ENCODE peak calls at places on chromosomes 16 and 17, in seven cellular contexts. W is choroid plexus epithelial cell, T is cardiac muscle cell, H is gastrocnemius medialis, S is cardiac fibroblast, Z is BE2C, U is right lobe of liver. M is an unnamed sample.
A peak's percentile ranks its signal among the peaks of the same experiment; 100 is the strongest.

GRCh38 chr17:59963738-59964454 is 644 bp downstream of the RNFT1 start:
- DNase-seq in W (peak; percentile 73), T (peak; percentile 58), H (peak; percentile 66), S (peak; percentile 56), Z (peak; percentile 24), U (peak; percentile 48), M (peak; percentile 80)

GRCh38 chr16:79628501-79628975 is 28.0 kb upstream of the MAF start:
- DNase-seq in W (peak; percentile 94), T (peak; percentile 9), H (no peak), S (no peak), Z (no peak), U (no peak), M (peak; percentile 69)

GRCh38 chr17:31373150-31374082 is 18.1 kb upstream of the RAB11FIP4 start:
- DNase-seq in W (peak; percentile 86), T (peak; percentile 81), H (no peak), S (peak; percentile 85), Z (no peak), U (no peak), M (peak; percentile 68)

GRCh38 chr16:57960826-57961472 is 10.0 kb downstream of the CNGB1 start:
- DNase-seq in W (no peak), T (no peak), H (no peak), S (no peak), Z (no peak), U (no peak), M (no peak)

GRCh38 chr16:87040169-87041117 is 276.7 kb downstream of the C16orf95 start:
- DNase-seq in W (no peak), T (no peak), H (no peak), S (no peak), Z (no peak), U (no peak), M (no peak)

GRCh38 chr17:37742114-37742761 is 2.6 kb downstream of the HNF1B start:
- DNase-seq in W (no peak), T (no peak), H (no peak), S (no peak), Z (no peak), U (peak; percentile 29), M (peak; percentile 13)

GRCh38 chr17:21303441-21304065 is 19.0 kb downstream of the MAP2K3 start:
- DNase-seq in W (no peak), T (no peak), H (peak; percentile 5), S (no peak), Z (no peak), U (no peak), M (no peak)

GRCh38 chr16:31177136-31177535 is 2.8 kb upstream of the FUS start:
- DNase-seq in W (peak; percentile 33), T (no peak), H (no peak), S (peak; percentile 37), Z (no peak), U (no peak), M (no peak)

GRCh38 chr16:53664724-53665345 is 38.8 kb downstream of the RPGRIP1L start:
- DNase-seq in W (peak; percentile 68), T (peak; percentile 91), H (no peak), S (peak; percentile 82), Z (no peak), U (no peak), M (peak; percentile 91)

GRCh38 chr17:42781639-42782401 is 1.4 kb downstream of the WNK4 start:
- DNase-seq in W (no peak), T (no peak), H (no peak), S (peak; percentile 46), Z (no peak), U (no peak), M (no peak)

GRCh38 chr17:13421581-13421980 is 180.1 kb downstream of the HS3ST3A1 start:
- DNase-seq in W (no peak), T (no peak), H (no peak), S (no peak), Z (no peak), U (no peak), M (no peak)

GRCh38 chr16:49862694-49863093 is 6.8 kb upstream of the ZNF423 start:
- DNase-seq in W (no peak), T (no peak), H (no peak), S (no peak), Z (no peak), U (no peak), M (no peak)

DNA sequence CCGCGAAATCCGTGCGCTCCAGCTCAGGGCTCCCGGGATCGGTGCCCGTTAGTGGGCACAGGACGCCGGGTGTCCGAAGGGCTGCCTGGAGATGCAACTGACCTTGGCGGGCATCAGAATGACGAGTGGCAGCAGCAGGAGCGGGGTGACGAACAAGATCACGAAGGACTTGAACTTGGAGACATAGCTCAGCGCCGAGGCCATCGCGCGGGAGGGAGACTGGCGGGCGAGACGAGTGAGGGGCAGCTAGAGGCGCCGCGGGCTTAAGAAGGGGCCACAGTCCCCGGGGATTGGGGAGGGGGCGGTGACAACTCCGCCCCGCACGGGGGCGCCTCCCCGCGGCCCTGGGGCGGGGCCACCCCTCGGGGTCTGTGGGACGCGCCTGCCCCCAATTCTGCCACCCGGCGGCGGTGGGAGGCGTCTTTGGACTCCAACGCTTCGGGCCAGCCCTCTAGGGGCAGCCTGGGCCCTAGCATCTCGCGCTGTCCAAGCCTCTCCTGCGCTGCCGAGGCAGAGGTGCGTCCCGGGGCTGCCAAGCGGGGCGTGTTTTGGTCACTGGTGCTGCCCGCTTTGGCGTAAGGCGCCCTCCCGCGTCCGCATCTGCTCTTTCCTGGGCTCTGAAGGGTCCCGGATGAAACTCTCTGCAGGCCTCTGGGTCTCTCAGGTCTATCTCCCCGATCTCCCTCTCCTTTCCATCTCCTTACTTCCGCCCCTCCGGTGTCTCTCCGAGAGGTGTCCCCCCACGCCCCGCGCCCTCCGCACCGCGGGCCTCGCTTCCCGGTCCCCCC is at the start of gene SLC13A5:
- DNase-seq in W (peak; percentile 15), T (peak; percentile 41), H (no peak), S (peak; percentile 16), Z (peak; percentile 11), U (peak; percentile 93), M (peak; percentile 21)
- H3K4me3 ChIP-seq in W (peak within 1 kb of the TSS; percentile 14), T (peak within 1 kb of the TSS; percentile 18), H (peak within 1 kb of the TSS; percentile 46), S (peak within 1 kb of the TSS; percentile 15), Z (no peak within 1 kb of the TSS), U (peak within 1 kb of the TSS; percentile 58), M (peak within 1 kb of the TSS; percentile 43)

GRCh38 chr17:75073618-75074047 is 14.1 kb upstream of the SLC16A5 start:
- DNase-seq in W (no peak), T (no peak), H (peak; percentile 50), S (no peak), Z (no peak), U (no peak), M (peak; percentile 71)

GRCh38 chr17:75065562-75066151 is 18.6 kb downstream of the KCTD2 start:
- DNase-seq in W (peak; percentile 63), T (no peak), H (no peak), S (no peak), Z (no peak), U (no peak), M (no peak)

GRCh38 chr17:75068750-75069149 is 19.0 kb upstream of the SLC16A5 start:
- DNase-seq in W (no peak), T (no peak), H (no peak), S (no peak), Z (no peak), U (no peak), M (no peak)

GRCh38 chr17:75067856-75068255 is 19.9 kb upstream of the SLC16A5 start:
- DNase-seq in W (no peak), T (no peak), H (no peak), S (no peak), Z (no peak), U (no peak), M (no peak)

GRCh38 chr17:75069783-75070182 is 18.0 kb upstream of the SLC16A5 start:
- DNase-seq in W (peak; percentile 64), T (no peak), H (no peak), S (peak; percentile 34), Z (no peak), U (no peak), M (no peak)
- TF ChIP-seq CTCF in W (peak; percentile 65), T (no peak), H (no peak), S (peak; percentile 38), Z (peak; percentile 36), U (peak; percentile 37), M (peak; percentile 44)

DNA sequence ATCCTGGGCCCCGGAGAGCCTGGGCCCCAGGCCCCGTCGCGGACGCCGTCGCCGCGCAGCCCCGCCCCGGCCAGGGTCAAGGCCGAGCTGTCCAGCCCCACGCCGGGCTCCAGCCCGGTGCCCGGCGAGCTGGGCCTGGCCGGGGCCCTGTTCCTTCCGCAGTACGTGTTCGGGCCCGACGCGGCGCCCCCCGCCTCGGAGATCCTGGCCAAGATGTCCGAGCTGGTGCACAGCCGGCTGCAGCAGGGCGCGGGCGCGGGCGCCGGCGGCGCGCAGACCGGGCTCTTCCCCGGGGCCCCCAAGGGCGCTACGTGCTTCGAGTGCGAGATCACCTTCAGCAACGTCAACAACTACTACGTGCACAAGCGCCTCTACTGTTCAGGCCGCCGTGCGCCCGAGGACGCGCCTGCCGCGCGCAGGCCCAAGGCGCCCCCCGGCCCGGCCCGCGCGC is 36.8 kb upstream of the ZC3H18 start:
- DNase-seq in W (peak; percentile 64), T (peak; percentile 25), H (no peak), S (peak; percentile 30), Z (peak; percentile 7), U (peak; percentile 17), M (peak; percentile 22)
- H3K4me3 ChIP-seq in W (peak overlapping the region; percentile 67), T (no peak overlapping the region), H (peak overlapping the region; percentile 63), S (no peak overlapping the region), Z (no peak overlapping the region), U (no peak overlapping the region), M (no peak overlapping the region)

GRCh38 chr17:75876938-75877751 is 1.2 kb downstream of the TRIM47 start:
- DNase-seq in W (peak; percentile 88), T (peak; percentile 97), H (peak; percentile 91), S (peak; percentile 98), Z (peak; percentile 75), U (peak; percentile 92), M (peak; percentile 97)

GRCh38 chr17:75875940-75876189 is 2.5 kb downstream of the TRIM47 start:
- DNase-seq in W (no peak), T (no peak), H (no peak), S (peak; percentile 39), Z (no peak), U (no peak), M (no peak)

GRCh38 chr17:75877752-75878173 is 618 bp downstream of the TRIM47 start:
- DNase-seq in W (peak; percentile 66), T (peak; percentile 78), H (peak; percentile 60), S (peak; percentile 75), Z (peak; percentile 86), U (peak; percentile 76), M (peak; percentile 72)

GRCh38 chr17:75875182-75875939 is 3.0 kb downstream of the TRIM47 start:
- DNase-seq in W (no peak), T (no peak), H (no peak), S (no peak), Z (no peak), U (no peak), M (no peak)

DNA sequence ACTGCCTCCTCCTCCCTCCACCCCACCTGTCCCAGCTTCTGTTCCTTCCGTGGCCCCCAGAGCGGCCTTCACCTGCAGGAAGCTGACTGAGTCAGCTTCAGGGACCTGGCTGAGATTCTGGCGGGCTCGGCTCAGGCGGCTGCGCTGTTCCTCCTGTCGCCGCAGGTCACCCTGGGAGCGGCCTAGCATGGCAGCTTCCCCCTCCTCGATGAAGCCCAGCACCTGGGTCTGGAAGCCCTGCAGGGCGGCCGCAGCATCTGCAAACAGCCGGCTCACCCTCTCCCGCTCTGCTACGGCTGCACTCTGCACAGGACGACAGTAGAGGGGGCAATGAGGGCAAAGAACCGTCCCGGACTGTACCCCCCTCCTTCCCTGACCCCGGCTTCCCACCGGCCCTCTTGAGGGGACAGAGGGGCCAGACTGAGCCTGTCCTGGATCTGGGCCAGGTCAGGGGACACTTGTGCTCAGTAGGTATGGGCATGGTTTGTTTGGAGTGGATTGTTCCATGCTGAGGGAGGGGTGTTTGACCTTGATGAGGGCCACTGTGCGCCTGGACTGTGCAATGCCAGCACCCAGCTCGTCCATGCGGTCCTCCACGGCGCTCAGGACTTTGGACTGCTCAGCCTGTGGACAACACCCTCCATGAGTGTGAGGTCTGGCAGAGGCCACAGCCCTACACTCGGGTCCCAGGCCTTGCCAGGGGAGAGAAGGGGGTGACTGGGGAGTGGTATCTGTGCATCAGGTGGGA is 2.0 kb downstream of the TRIM47 start:
- DNase-seq in W (no peak), T (no peak), H (peak; percentile 44), S (peak; percentile 24), Z (no peak), U (peak; percentile 82), M (no peak)
- TF ChIP-seq CTCF in W (peak; percentile 24), T (peak; percentile 23), H (no peak), S (no peak), Z (peak; percentile 39), U (no peak), M (peak; percentile 12)

M was measured in fibroblast of villous mesenchyme.